ENCODE peak calls at places on chromosomes 13 and 19, in five cellular contexts. One of them, this sample, is unnamed.
A peak's percentile ranks its signal among the peaks of the same experiment; 100 is the strongest.

GRCh38 chr19:2061936-2062729 is 11.1 kb upstream of the MKNK2 start:
- DNase-seq in Panc1: no peak
- DNase-seq in SJCRH30: no peak
- DNase-seq in cardiac muscle cell: no peak
- DNase-seq in tibial nerve: no peak
- DNase-seq in this sample: no peak

GRCh38 chr19:45506991-45507863 is at the start of gene VASP:
- DNase-seq in tibial nerve: peak; percentile 66
- DNase-seq in SJCRH30: peak; percentile 87
- DNase-seq in cardiac muscle cell: peak; percentile 90
- DNase-seq in Panc1: no peak
- DNase-seq in this sample: peak; percentile 92

GRCh38 chr13:104869501-104869900 is 1666.0 kb downstream of the EFNB2 start:
- DNase-seq in tibial nerve: no peak
- DNase-seq in SJCRH30: no peak
- DNase-seq in cardiac muscle cell: peak; percentile 71
- DNase-seq in Panc1: no peak
- DNase-seq in this sample: no peak

GRCh38 chr19:50173144-50173543 is 10.1 kb upstream of the IZUMO2 start:
- DNase-seq in cardiac muscle cell: no peak
- DNase-seq in Panc1: no peak
- DNase-seq in tibial nerve: no peak
- DNase-seq in SJCRH30: peak; percentile 93
- DNase-seq in this sample: no peak

GRCh38 chr19:46970815-46971214 is 48.8 kb upstream of the NPAS1 start:
- DNase-seq in Panc1: peak; percentile 50
- DNase-seq in SJCRH30: no peak
- DNase-seq in tibial nerve: no peak
- DNase-seq in cardiac muscle cell: no peak
- DNase-seq in this sample: peak; percentile 79

GRCh38 chr13:100789968-100790367 is 115.4 kb upstream of the TMTC4 start:
- DNase-seq in SJCRH30: no peak
- DNase-seq in Panc1: no peak
- DNase-seq in tibial nerve: no peak
- DNase-seq in cardiac muscle cell: no peak
- DNase-seq in this sample: no peak

GRCh38 chr13:50829896-50830295 is 13.6 kb downstream of the DLEU7 start:
- DNase-seq in cardiac muscle cell: peak; percentile 65
- DNase-seq in Panc1: no peak
- DNase-seq in tibial nerve: no peak
- DNase-seq in SJCRH30: no peak
- DNase-seq in this sample: no peak

GRCh38 chr13:23810842-23811241 is 78.4 kb downstream of the MIPEP start:
- DNase-seq in tibial nerve: no peak
- DNase-seq in SJCRH30: no peak
- DNase-seq in Panc1: no peak
- DNase-seq in cardiac muscle cell: no peak
- DNase-seq in this sample: no peak

GRCh38 chr13:34672631-34673030 is 269.4 kb upstream of the NBEA start:
- DNase-seq in tibial nerve: no peak
- DNase-seq in cardiac muscle cell: peak; percentile 12
- DNase-seq in SJCRH30: peak; percentile 16
- DNase-seq in Panc1: no peak
- DNase-seq in this sample: no peak

GRCh38 chr19:44692379-44692721 is 6.6 kb upstream of the CEACAM16 start:
- DNase-seq in Panc1: no peak
- DNase-seq in SJCRH30: no peak
- DNase-seq in cardiac muscle cell: no peak
- DNase-seq in tibial nerve: no peak
- DNase-seq in this sample: no peak

GRCh38 chr19:1262687-1263123 is 6.4 kb upstream of the CIRBP start:
- DNase-seq in tibial nerve: no peak
- DNase-seq in Panc1: no peak
- DNase-seq in cardiac muscle cell: no peak
- DNase-seq in SJCRH30: peak; percentile 73
- DNase-seq in this sample: no peak

GRCh38 chr19:28609944-28610343 is 603.0 kb downstream of the UQCRFS1 start:
- DNase-seq in SJCRH30: no peak
- DNase-seq in cardiac muscle cell: no peak
- DNase-seq in Panc1: no peak
- DNase-seq in tibial nerve: no peak
- DNase-seq in this sample: no peak

GRCh38 chr19:7771072-7771471 is 8.0 kb downstream of the CLEC4M start:
- DNase-seq in cardiac muscle cell: no peak
- DNase-seq in tibial nerve: no peak
- DNase-seq in SJCRH30: no peak
- DNase-seq in Panc1: no peak
- DNase-seq in this sample: no peak

GRCh38 chr19:30174791-30175190 is 197.4 kb upstream of the ZNF536 start:
- DNase-seq in tibial nerve: no peak
- DNase-seq in Panc1: no peak
- DNase-seq in SJCRH30: no peak
- DNase-seq in cardiac muscle cell: no peak
- DNase-seq in this sample: no peak

GRCh38 chr19:9836021-9836420 is 903 bp downstream of the PIN1 start:
- DNase-seq in SJCRH30: no peak
- DNase-seq in cardiac muscle cell: peak; percentile 37
- DNase-seq in tibial nerve: no peak
- DNase-seq in Panc1: no peak
- DNase-seq in this sample: peak; percentile 36

GRCh38 chr13:76106763-76107162 is 470.6 kb downstream of the LMO7 start:
- DNase-seq in cardiac muscle cell: no peak
- DNase-seq in Panc1: no peak
- DNase-seq in tibial nerve: no peak
- DNase-seq in SJCRH30: no peak
- DNase-seq in this sample: no peak

GRCh38 chr13:95392597-95392996 is 91.3 kb upstream of the ABCC4 start:
- DNase-seq in Panc1: no peak
- DNase-seq in SJCRH30: no peak
- DNase-seq in cardiac muscle cell: no peak
- DNase-seq in tibial nerve: no peak
- DNase-seq in this sample: no peak

GRCh38 chr13:103168901-103169508 is 102.8 kb upstream of the SLC10A2 start:
- DNase-seq in Panc1: no peak
- DNase-seq in tibial nerve: no peak
- DNase-seq in SJCRH30: no peak
- DNase-seq in cardiac muscle cell: no peak
- DNase-seq in this sample: no peak

GRCh38 chr19:55386515-55386947 is 799 bp downstream of the RPL28 start:
- DNase-seq in Panc1: no peak
- DNase-seq in SJCRH30: no peak
- DNase-seq in tibial nerve: no peak
- DNase-seq in cardiac muscle cell: no peak
- DNase-seq in this sample: no peak

GRCh38 chr13:87570669-87571068 is 100.5 kb upstream of the SLITRK5 start:
- DNase-seq in cardiac muscle cell: no peak
- DNase-seq in Panc1: no peak
- DNase-seq in SJCRH30: peak; percentile 24
- DNase-seq in tibial nerve: no peak
- DNase-seq in this sample: no peak

GRCh38 chr13:42101821-42102580 is 53.6 kb downstream of the DGKH start:
- DNase-seq in Panc1: no peak
- DNase-seq in SJCRH30: no peak
- DNase-seq in tibial nerve: no peak
- DNase-seq in cardiac muscle cell: peak; percentile 13
- DNase-seq in this sample: no peak

GRCh38 chr13:94599877-94600276 is 1.8 kb upstream of the GPR180 start:
- DNase-seq in cardiac muscle cell: no peak
- DNase-seq in tibial nerve: no peak
- DNase-seq in Panc1: no peak
- DNase-seq in SJCRH30: no peak
- DNase-seq in this sample: no peak

GRCh38 chr19:55685776-55686175 is 10.8 kb downstream of the EPN1 start:
- DNase-seq in cardiac muscle cell: no peak
- DNase-seq in Panc1: no peak
- DNase-seq in SJCRH30: no peak
- DNase-seq in tibial nerve: no peak
- DNase-seq in this sample: no peak

GRCh38 chr13:74891610-74892009 is 590.4 kb downstream of the TBC1D4 start:
- DNase-seq in SJCRH30: no peak
- DNase-seq in Panc1: no peak
- DNase-seq in tibial nerve: no peak
- DNase-seq in cardiac muscle cell: peak; percentile 52
- DNase-seq in this sample: no peak

GRCh38 chr19:49514151-49514550 is 1.7 kb downstream of the FCGRT start:
- DNase-seq in Panc1: no peak
- DNase-seq in SJCRH30: no peak
- DNase-seq in cardiac muscle cell: no peak
- DNase-seq in tibial nerve: no peak
- DNase-seq in this sample: no peak

GRCh38 chr19:10587022-10587838 is at the start of gene AP1M2:
- DNase-seq in cardiac muscle cell: no peak
- DNase-seq in tibial nerve: no peak
- DNase-seq in SJCRH30: no peak
- DNase-seq in Panc1: no peak
- DNase-seq in this sample: peak; percentile 37

GRCh38 chr13:76879211-76879875 is 6.9 kb downstream of the KCTD12 start:
- DNase-seq in SJCRH30: no peak
- DNase-seq in cardiac muscle cell: peak; percentile 93
- DNase-seq in tibial nerve: no peak
- DNase-seq in Panc1: no peak
- DNase-seq in this sample: peak; percentile 78

GRCh38 chr13:32650705-32651311 is 64.6 kb downstream of the PDS5B start:
- DNase-seq in tibial nerve: peak; percentile 19
- DNase-seq in Panc1: no peak
- DNase-seq in cardiac muscle cell: peak; percentile 81
- DNase-seq in SJCRH30: peak; percentile 85
- DNase-seq in this sample: peak; percentile 66

GRCh38 chr13:97726664-97727235 is 226.7 kb upstream of the IPO5 start:
- DNase-seq in tibial nerve: no peak
- DNase-seq in SJCRH30: no peak
- DNase-seq in Panc1: no peak
- DNase-seq in cardiac muscle cell: peak; percentile 94
- DNase-seq in this sample: no peak

GRCh38 chr13:36778083-36778671 is 40.8 kb upstream of the RFXAP start:
- DNase-seq in SJCRH30: peak; percentile 80
- DNase-seq in cardiac muscle cell: peak; percentile 70
- DNase-seq in tibial nerve: no peak
- DNase-seq in Panc1: no peak
- DNase-seq in this sample: no peak

GRCh38 chr19:38478273-38478971 is 44.9 kb downstream of the RYR1 start:
- DNase-seq in Panc1: no peak
- DNase-seq in tibial nerve: no peak
- DNase-seq in cardiac muscle cell: peak; percentile 8
- DNase-seq in SJCRH30: peak; percentile 29
- DNase-seq in this sample: no peak

GRCh38 chr19:14648506-14648905 is 26.1 kb downstream of the ADGRE3 start:
- DNase-seq in cardiac muscle cell: no peak
- DNase-seq in SJCRH30: no peak
- DNase-seq in Panc1: no peak
- DNase-seq in tibial nerve: no peak
- DNase-seq in this sample: no peak
- H3K27me3 ChIP-seq in cardiac muscle cell: no peaks in the 10 kb centered on the region
- H3K27me3 ChIP-seq in SJCRH30: peaks cover 3% of the 10 kb centered on the region
- H3K27me3 ChIP-seq in Panc1: no peaks in the 10 kb centered on the region
- H3K27me3 ChIP-seq in tibial nerve: no peaks in the 10 kb centered on the region
- H3K27me3 ChIP-seq in this sample: no peaks in the 10 kb centered on the region

GRCh38 chr19:15198006-15198356 is 2.8 kb downstream of the NOTCH3 start:
- DNase-seq in SJCRH30: no peak
- DNase-seq in cardiac muscle cell: no peak
- DNase-seq in Panc1: no peak
- DNase-seq in tibial nerve: no peak
- DNase-seq in this sample: peak; percentile 59
- H3K27ac ChIP-seq in SJCRH30: peak overlapping the region; percentile 66
- H3K27ac ChIP-seq in cardiac muscle cell: no peak overlapping the region
- H3K27ac ChIP-seq in Panc1: no peak overlapping the region
- H3K27ac ChIP-seq in tibial nerve: no peak overlapping the region
- H3K27ac ChIP-seq in this sample: no peak overlapping the region

GRCh38 chr13:28822161-28822560 is 2.0 kb downstream of the MTUS2 start:
- DNase-seq in Panc1: no peak
- DNase-seq in tibial nerve: no peak
- DNase-seq in SJCRH30: no peak
- DNase-seq in cardiac muscle cell: no peak
- DNase-seq in this sample: no peak

GRCh38 chr13:28826368-28826767 is 6.2 kb downstream of the MTUS2 start:
- DNase-seq in Panc1: no peak
- DNase-seq in SJCRH30: no peak
- DNase-seq in cardiac muscle cell: no peak
- DNase-seq in tibial nerve: no peak
- DNase-seq in this sample: no peak

GRCh38 chr13:28819748-28820098 is 416 bp upstream of the MTUS2 start:
- DNase-seq in tibial nerve: no peak
- DNase-seq in Panc1: no peak
- DNase-seq in SJCRH30: peak; percentile 63
- DNase-seq in cardiac muscle cell: peak; percentile 54
- DNase-seq in this sample: peak; percentile 52

GRCh38 chr13:28820099-28821051 is at the start of gene MTUS2:
- DNase-seq in SJCRH30: no peak
- DNase-seq in cardiac muscle cell: no peak
- DNase-seq in tibial nerve: no peak
- DNase-seq in Panc1: no peak
- DNase-seq in this sample: no peak

DNA sequence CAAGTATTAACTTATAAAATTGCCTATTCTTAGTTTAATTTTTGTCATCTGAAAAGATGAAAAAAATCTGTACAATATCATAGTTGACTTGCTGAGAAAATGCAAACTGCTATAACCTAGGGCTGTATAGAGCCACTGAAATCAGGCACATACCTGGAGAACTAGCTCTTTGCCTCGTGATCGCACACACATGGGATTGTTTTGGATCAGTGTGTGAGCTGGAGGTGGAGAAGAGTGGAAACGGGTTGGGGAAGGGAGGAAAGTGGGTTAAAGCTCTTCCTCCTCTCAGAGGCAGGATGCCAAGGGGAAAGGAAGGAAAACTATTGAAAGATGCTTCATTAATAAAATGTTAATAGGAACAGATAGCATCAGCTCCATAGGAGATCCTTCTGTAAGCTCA is 2.7 kb downstream of the MTUS2 start:
- DNase-seq in cardiac muscle cell: no peak
- DNase-seq in tibial nerve: no peak
- DNase-seq in SJCRH30: no peak
- DNase-seq in Panc1: no peak
- DNase-seq in this sample: no peak
- H3K4me3 ChIP-seq in cardiac muscle cell: no peak overlapping the region
- H3K4me3 ChIP-seq in tibial nerve: no peak overlapping the region
- H3K4me3 ChIP-seq in SJCRH30: no peak overlapping the region
- H3K4me3 ChIP-seq in Panc1: no peak overlapping the region
- H3K4me3 ChIP-seq in this sample: no peak overlapping the region

DNA sequence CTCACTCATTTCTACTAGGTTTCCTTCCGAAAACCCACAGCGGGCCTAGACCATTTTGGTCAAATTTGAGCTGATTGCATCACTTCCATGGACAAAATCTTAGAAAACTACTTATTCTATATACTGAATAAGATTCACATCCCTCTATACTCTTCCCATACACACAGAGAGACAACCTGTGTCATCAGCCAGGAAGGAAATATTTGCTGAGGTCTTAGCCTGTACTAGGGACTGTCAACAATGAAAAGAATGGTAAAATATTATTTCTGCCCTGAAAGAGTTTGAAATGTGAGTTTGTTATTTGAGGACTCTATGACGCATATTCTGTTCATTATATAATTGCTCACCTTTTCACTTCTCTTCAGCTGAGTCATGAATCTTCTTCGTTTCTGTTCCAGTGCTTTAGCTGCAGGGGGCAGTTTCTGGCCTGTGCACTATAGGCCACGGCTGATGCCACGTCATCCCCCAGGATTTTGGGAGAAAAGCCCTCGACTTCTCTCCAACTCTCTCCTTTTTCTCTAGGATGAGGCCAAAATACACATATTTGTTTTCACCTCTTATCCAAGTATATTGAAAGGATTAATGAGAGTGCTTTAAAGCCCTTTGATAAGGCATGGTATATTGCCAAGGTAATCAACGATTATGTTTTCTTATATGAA is 47.7 kb downstream of the GSX1 start:
- DNase-seq in cardiac muscle cell: no peak
- DNase-seq in tibial nerve: no peak
- DNase-seq in Panc1: no peak
- DNase-seq in SJCRH30: no peak
- DNase-seq in this sample: no peak
- H3K27me3 ChIP-seq in cardiac muscle cell: peaks cover 56% of the 10 kb centered on the region
- H3K27me3 ChIP-seq in tibial nerve: peaks cover 9% of the 10 kb centered on the region
- H3K27me3 ChIP-seq in Panc1: no peaks in the 10 kb centered on the region
- H3K27me3 ChIP-seq in SJCRH30: peaks cover 4% of the 10 kb centered on the region
- H3K27me3 ChIP-seq in this sample: no peaks in the 10 kb centered on the region

This sample was measured in right cardiac atrium.